ENCODE peak calls at places on chromosome 19, in nine cellular contexts. Z is stimulated activated CD4-positive, alpha-beta T cell treated with anti-CD3 and anti-CD28 coated beads, TNF-alpha, amount 100 ng/mL, for 1 hour; K is left lung; D is adrenal gland; V is iris pigment epithelial cell; R is foreskin fibroblast; G is NCI-H2081; N is fibroblast of the aortic adventitia; S is T47D. O is an unnamed sample.

GRCh38 chr19:46608178-46608577 is 7.0 kb downstream of the CALM3 start:
- DNase-seq in N (no peak), V (no peak), R (no peak), G (no peak), K (no peak), S (no peak), Z (no peak), D (no peak), O (no peak)

GRCh38 chr19:39175564-39175963 is 21.2 kb upstream of the NCCRP1 start:
- DNase-seq in V (no peak), N (no peak), Z (no peak), G (no peak), D (no peak), R (no peak), S (no peak), K (no peak), O (no peak)

GRCh38 chr19:21505459-21506393 is at the start of gene ZNF429:
- DNase-seq in K (peak; percentile 94), N (peak; percentile 90), D (peak; percentile 97), G (peak; percentile 92), Z (peak; percentile 74), R (peak; percentile 95), S (peak; percentile 93), V (peak; percentile 96), O (peak; percentile 94)

GRCh38 chr19:6767081-6767356 is 216 bp downstream of the SH2D3A start:
- DNase-seq in D (no peak), G (no peak), V (no peak), R (no peak), S (no peak), K (no peak), Z (no peak), N (no peak), O (no peak)

GRCh38 chr19:45999653-46000121 is 4.4 kb downstream of the CCDC61 start:
- DNase-seq in N (peak; percentile 33), K (no peak), G (no peak), R (peak; percentile 76), V (peak; percentile 22), S (peak; percentile 35), Z (no peak), D (no peak), O (no peak)

GRCh38 chr19:3111586-3112247 is 17.6 kb downstream of the GNA11 start:
- DNase-seq in Z (no peak), D (no peak), R (no peak), S (no peak), K (no peak), N (no peak), G (no peak), V (no peak), O (no peak)

GRCh38 chr19:58325623-58326022 is 1.2 kb upstream of the ZSCAN22 start:
- DNase-seq in D (no peak), V (peak; percentile 57), Z (no peak), S (no peak), K (no peak), N (no peak), G (peak; percentile 70), R (peak; percentile 34), O (no peak)

GRCh38 chr19:1943661-1944087 is 2.7 kb downstream of the CSNK1G2 start:
- DNase-seq in G (no peak), V (no peak), K (no peak), Z (no peak), N (no peak), S (no peak), D (no peak), R (no peak), O (no peak)

GRCh38 chr19:17931532-17932191 is 1.2 kb upstream of the CCDC124 start:
- DNase-seq in K (no peak), R (no peak), N (no peak), D (no peak), V (peak; percentile 8), S (no peak), Z (no peak), G (no peak), O (no peak)

GRCh38 chr19:13968383-13968935 is 16.1 kb downstream of the DCAF15 start:
- DNase-seq in R (no peak), K (no peak), G (no peak), V (no peak), D (no peak), N (no peak), S (no peak), Z (no peak), O (no peak)

GRCh38 chr19:33868821-33869412 is 72.2 kb downstream of the KCTD15 start:
- DNase-seq in G (no peak), N (peak; percentile 33), R (peak; percentile 77), V (no peak), K (no peak), D (peak; percentile 9), Z (no peak), S (peak; percentile 79), O (peak; percentile 22)

GRCh38 chr19:16660763-16661479 is at the start of gene TMEM38A:
- DNase-seq in V (no peak), D (peak; percentile 64), Z (no peak), R (peak; percentile 52), K (peak; percentile 52), G (peak; percentile 52), S (peak; percentile 57), N (no peak), O (peak; percentile 30)

GRCh38 chr19:49125025-49125731 is 5.8 kb downstream of the PPFIA3 start:
- DNase-seq in V (no peak), G (no peak), R (no peak), D (no peak), Z (no peak), S (peak; percentile 97), N (no peak), K (no peak), O (no peak)

GRCh38 chr19:46431824-46432223 is 3.1 kb upstream of the PNMA8C start:
- DNase-seq in D (no peak), N (no peak), S (no peak), K (no peak), Z (no peak), V (no peak), R (no peak), G (no peak), O (no peak)

GRCh38 chr19:2613507-2614295 is 88.8 kb downstream of the GNG7 start:
- DNase-seq in R (peak; percentile 71), V (no peak), Z (peak; percentile 35), N (peak; percentile 50), S (peak; percentile 48), G (no peak), D (peak; percentile 55), K (peak; percentile 46), O (peak; percentile 60)

GRCh38 chr19:9431475-9431874 is 3.9 kb downstream of the ZNF266 start:
- DNase-seq in G (peak; percentile 20), R (peak; percentile 2), Z (no peak), D (peak; percentile 24), K (no peak), S (peak; percentile 72), V (peak; percentile 51), N (no peak), O (peak; percentile 29)

GRCh38 chr19:18191640-18192062 is 1.4 kb upstream of the MPV17L2 start:
- DNase-seq in Z (no peak), N (no peak), K (peak; percentile 37), G (no peak), S (peak; percentile 63), R (no peak), D (no peak), V (no peak), O (no peak)

GRCh38 chr19:18500376-18500775 is 21.5 kb downstream of the ELL start:
- DNase-seq in S (no peak), G (no peak), Z (no peak), N (peak; percentile 27), R (no peak), K (no peak), D (no peak), V (no peak), O (no peak)

GRCh38 chr19:38375098-38375493 is 725 bp downstream of the PSMD8 start:
- DNase-seq in R (no peak), Z (no peak), K (no peak), G (no peak), D (no peak), S (no peak), N (no peak), V (peak; percentile 38), O (no peak)